ENCODE peak calls at places on chromosomes 2 and 18, in four cellular contexts. R is CD4-positive, CD25-positive, alpha-beta regulatory T cell; Z is tibial artery; T is aorta. O is an unnamed sample.

GRCh38 chr18:42182728-42183700 is 228.0 kb downstream of the PIK3C3 start:
- DNase-seq in T (no peak), Z (no peak), R (no peak), O (no peak)

GRCh38 chr2:135676031-135676430 is 65.6 kb upstream of the UBXN4 start:
- DNase-seq in Z (no peak), T (no peak), R (no peak), O (no peak)

GRCh38 chr18:58135806-58136331 is 91.8 kb downstream of the NEDD4L start:
- DNase-seq in Z (no peak), R (peak; percentile 11), T (no peak), O (peak; percentile 71)

GRCh38 chr2:47890711-47891368 is 15.5 kb downstream of the FBXO11 start:
- DNase-seq in T (no peak), Z (no peak), R (no peak), O (no peak)

GRCh38 chr2:128489580-128490273 is 171.1 kb upstream of the HS6ST1 start:
- DNase-seq in T (no peak), Z (peak; percentile 29), R (no peak), O (no peak)

GRCh38 chr2:39266139-39266805 is 22.5 kb upstream of the CDKL4 start:
- DNase-seq in R (no peak), T (no peak), Z (no peak), O (no peak)

GRCh38 chr2:174765576-174765975 is 1.3 kb upstream of the CHRNA1 start:
- DNase-seq in R (no peak), T (no peak), Z (no peak), O (no peak)

GRCh38 chr18:11005528-11005927 is 143.8 kb downstream of the PIEZO2 start:
- DNase-seq in R (no peak), T (no peak), Z (no peak), O (peak; percentile 51)

GRCh38 chr2:84861539-84861938 is 19.3 kb downstream of the TRABD2A start:
- DNase-seq in Z (no peak), R (no peak), T (no peak), O (no peak)

GRCh38 chr2:2581331-2582159 is 250.5 kb upstream of the MYT1L start:
- DNase-seq in R (no peak), Z (peak; percentile 47), T (peak; percentile 36), O (no peak)

GRCh38 chr18:62897153-62897552 is 181.8 kb downstream of the PHLPP1 start:
- DNase-seq in T (no peak), Z (no peak), R (no peak), O (no peak)

GRCh38 chr2:55418072-55418471 is 1.6 kb downstream of the CCDC88A start:
- DNase-seq in R (no peak), T (no peak), Z (no peak), O (no peak)

GRCh38 chr2:189580662-189581353 is at the start of gene SLC40A1:
- DNase-seq in R (peak; percentile 43), Z (peak; percentile 93), T (peak; percentile 95), O (peak; percentile 95)

DNA sequence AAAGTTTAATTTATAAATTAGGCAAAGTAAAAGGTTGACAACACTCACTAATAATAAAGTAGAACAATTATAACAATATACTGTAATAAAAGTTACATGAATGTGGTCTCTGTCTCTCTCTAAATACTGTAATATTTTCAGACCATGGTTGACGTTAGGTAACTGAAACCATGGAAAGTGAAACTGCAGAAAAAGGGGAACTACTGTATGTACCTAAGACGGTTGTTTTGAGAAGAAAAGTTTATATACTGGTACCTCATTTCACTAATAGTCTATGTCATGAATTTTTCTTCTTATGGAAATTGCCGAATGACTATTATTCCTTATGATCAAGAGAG is 166.7 kb upstream of the ZNF521 start:
- DNase-seq in Z (no peak), R (no peak), T (no peak), O (no peak)
- H3K27ac ChIP-seq in Z (no peak overlapping the region), R (no peak overlapping the region), T (no peak overlapping the region), O (no peak overlapping the region)

GRCh38 chr2:233355916-233356315 is 1.6 kb downstream of the DGKD start:
- DNase-seq in Z (no peak), T (no peak), R (no peak), O (no peak)

GRCh38 chr2:233354971-233355574 is 779 bp downstream of the DGKD start:
- DNase-seq in T (no peak), Z (peak; percentile 65), R (no peak), O (peak; percentile 65)

GRCh38 chr2:233358335-233358734 is 4.0 kb downstream of the DGKD start:
- DNase-seq in R (no peak), T (no peak), Z (no peak), O (no peak)

GRCh38 chr2:233358864-233359386 is 4.6 kb downstream of the DGKD start:
- DNase-seq in R (no peak), T (no peak), Z (no peak), O (no peak)

GRCh38 chr2:233356546-233357308 is 2.4 kb downstream of the DGKD start:
- DNase-seq in T (no peak), Z (no peak), R (no peak), O (no peak)
- H3K4me3 ChIP-seq in T (no peak overlapping the region), Z (no peak overlapping the region), R (peak overlapping the region; percentile 80), O (no peak overlapping the region)

DNA sequence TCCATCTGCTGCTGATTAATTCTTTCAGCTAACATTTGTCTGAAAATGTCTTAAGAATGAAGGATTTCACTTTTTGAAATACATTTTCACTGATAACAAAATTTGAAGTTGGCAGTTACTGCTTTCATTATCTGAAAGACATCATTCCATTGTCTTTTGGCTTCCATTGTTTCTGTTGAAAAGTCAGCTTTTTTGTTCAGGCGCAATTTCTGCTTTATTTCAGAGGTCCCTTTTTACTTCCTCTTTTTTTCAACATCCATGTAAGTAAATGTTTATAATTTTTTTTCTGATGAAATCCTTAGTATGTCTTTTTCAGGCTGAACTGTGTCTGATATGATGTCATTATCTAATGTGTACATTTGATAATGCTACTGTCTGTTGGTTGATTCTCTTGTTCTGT is 184.2 kb downstream of the RND3 start:
- DNase-seq in T (no peak), R (no peak), Z (no peak), O (no peak)
- H3K9me3 ChIP-seq in T (no peaks in the 10 kb centered on the region), R (no peaks in the 10 kb centered on the region), Z (peaks cover 13% of the 10 kb centered on the region), O (no peaks in the 10 kb centered on the region)

GRCh38 chr18:2855560-2856350 is 8.9 kb downstream of the EMILIN2 start:
- DNase-seq in Z (no peak), R (no peak), T (no peak), O (no peak)

GRCh38 chr18:2851771-2852170 is 5.0 kb downstream of the EMILIN2 start:
- DNase-seq in R (no peak), T (no peak), Z (no peak), O (no peak)

GRCh38 chr18:2853173-2853925 is 6.5 kb downstream of the EMILIN2 start:
- DNase-seq in T (no peak), Z (no peak), R (no peak), O (no peak)

GRCh38 chr18:2854871-2855270 is 8.1 kb downstream of the EMILIN2 start:
- DNase-seq in T (no peak), Z (peak; percentile 82), R (no peak), O (no peak)

DNA sequence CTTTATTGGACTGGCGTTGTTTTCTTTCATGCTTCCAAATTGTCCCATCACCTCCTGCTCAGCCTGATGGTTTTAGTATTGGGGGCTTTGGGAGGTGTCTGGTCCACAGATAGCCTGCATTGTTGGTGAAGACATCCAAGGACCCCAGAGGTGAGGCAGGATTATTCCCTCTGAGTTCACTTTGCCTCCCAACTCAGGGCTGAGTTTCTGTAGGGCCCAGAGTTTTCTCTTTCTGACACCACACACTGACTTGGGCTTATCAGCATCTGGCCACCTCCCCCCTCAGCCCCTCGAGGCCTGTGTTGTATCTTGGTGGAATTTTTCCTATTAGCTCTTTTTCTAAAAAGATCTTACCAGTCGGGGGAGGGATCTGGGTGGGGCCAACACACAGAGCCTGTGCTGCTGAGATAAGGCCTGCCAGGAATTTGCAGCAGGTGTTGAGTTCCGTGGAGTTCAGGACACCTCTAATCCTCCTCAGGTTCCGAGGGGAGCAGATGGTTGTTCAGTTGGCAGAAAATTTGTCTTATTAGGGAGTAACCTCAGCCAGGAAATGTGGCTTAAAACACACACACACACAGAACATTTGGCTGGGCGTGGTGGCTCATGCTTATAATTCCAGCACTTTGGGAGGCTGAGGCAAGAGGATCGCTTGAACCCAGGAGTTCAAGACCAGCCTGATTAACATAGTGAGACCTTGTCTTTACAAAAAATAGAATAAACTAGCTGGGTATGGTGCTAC is 7.3 kb downstream of the EMILIN2 start:
- DNase-seq in R (no peak), Z (no peak), T (no peak), O (no peak)
- H3K27ac ChIP-seq in R (no peak overlapping the region), Z (peak overlapping the region; percentile 35), T (no peak overlapping the region), O (no peak overlapping the region)

GRCh38 chr18:13581496-13581895 is 144.9 kb downstream of the FAM210A start:
- DNase-seq in Z (no peak), T (no peak), R (no peak), O (no peak)
- H3K4me3 ChIP-seq in Z (no peak overlapping the region), T (no peak overlapping the region), R (no peak overlapping the region), O (no peak overlapping the region)

DNA sequence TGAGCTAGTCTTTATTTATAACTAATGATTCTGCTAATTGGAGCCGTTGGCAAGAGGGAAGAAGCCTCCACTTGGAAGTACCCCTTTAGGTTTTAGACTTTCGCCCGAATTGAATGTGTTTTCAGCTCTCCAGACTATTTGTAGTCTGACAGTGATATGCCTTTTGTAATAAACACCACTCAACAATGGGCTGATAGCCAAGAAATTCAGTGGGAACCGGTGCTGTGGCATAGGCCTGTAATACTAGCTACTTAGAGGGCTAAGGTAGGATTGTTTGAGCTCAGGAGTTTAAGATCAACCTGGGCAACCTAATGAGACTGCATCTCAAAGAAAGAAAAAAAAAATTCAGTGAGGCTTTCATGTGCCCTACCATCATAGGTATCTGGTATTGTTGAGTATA is 13.6 kb upstream of the ZSCAN30 start:
- DNase-seq in R (no peak), T (no peak), Z (no peak), O (no peak)
- H3K9me3 ChIP-seq in R (peaks cover 93% of the 10 kb centered on the region), T (peaks cover 11% of the 10 kb centered on the region), Z (peaks cover 54% of the 10 kb centered on the region), O (peaks cover 4% of the 10 kb centered on the region)

GRCh38 chr2:213086050-213086449 is 65.4 kb downstream of the IKZF2 start:
- DNase-seq in T (no peak), Z (no peak), R (no peak), O (no peak)

GRCh38 chr2:213085538-213085937 is 65.9 kb downstream of the IKZF2 start:
- DNase-seq in Z (no peak), T (no peak), R (no peak), O (no peak)

GRCh38 chr2:213084261-213084660 is 67.2 kb downstream of the IKZF2 start:
- DNase-seq in T (no peak), R (no peak), Z (no peak), O (no peak)

GRCh38 chr2:213087040-213087439 is 64.4 kb downstream of the IKZF2 start:
- DNase-seq in Z (no peak), R (no peak), T (no peak), O (no peak)

DNA sequence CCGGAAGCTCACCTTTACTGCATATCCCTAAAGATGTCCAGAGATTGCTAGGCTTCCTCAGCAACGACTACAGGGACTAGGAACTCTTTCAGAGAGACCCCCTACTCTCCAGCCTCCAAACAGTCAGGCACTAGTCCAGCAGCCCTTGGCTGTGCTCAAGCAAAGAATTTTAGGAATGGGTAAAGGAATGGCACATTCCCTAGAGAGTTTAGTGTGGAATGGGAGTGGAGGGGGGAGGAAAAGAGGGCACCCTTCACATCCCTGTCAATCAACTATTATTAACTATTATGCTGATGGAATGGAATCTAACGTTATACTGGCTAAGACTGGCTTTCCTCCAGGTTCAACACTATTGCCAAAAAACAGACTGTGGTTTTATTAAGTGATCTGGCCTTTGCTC is 64.8 kb downstream of the IKZF2 start:
- DNase-seq in T (no peak), R (no peak), Z (no peak), O (peak; percentile 24)
- H3K27ac ChIP-seq in T (no peak overlapping the region), R (peak overlapping the region; percentile 58), Z (peak overlapping the region; percentile 17), O (peak overlapping the region; percentile 47)

O was measured in right cardiac atrium.